ENCODE peak calls at places on chromosomes 3 and 15, in four cellular contexts. L, V, B and M are unnamed samples.

GRCh38 chr3:154954750-154955149 is 125.4 kb upstream of the MME start:
- DNase-seq in B (no peak), V (peak), L (peak), M (no peak)

GRCh38 chr3:105364113-105364512 is 2.6 kb upstream of the ALCAM start:
- DNase-seq in V (no peak), B (no peak), L (no peak), M (no peak)

GRCh38 chr3:123595396-123595795 is 10.5 kb upstream of the HACD2 start:
- DNase-seq in L (no peak), V (no peak), B (no peak), M (no peak)

GRCh38 chr15:71526061-71526460 is 284.3 kb upstream of the NR2E3 start:
- DNase-seq in L (no peak), B (no peak), V (no peak), M (no peak)

GRCh38 chr3:58013099-58013498 is 4.9 kb downstream of the FLNB start:
- DNase-seq in V (no peak), B (no peak), L (no peak), M (no peak)

GRCh38 chr3:69370156-69370944 is 15.5 kb downstream of the FRMD4B start:
- DNase-seq in B (no peak), V (no peak), L (no peak), M (no peak)

GRCh38 chr3:196251918-196252317 is 35.6 kb downstream of the SLC51A start:
- DNase-seq in V (no peak), L (no peak), B (no peak), M (no peak)

GRCh38 chr3:13420817-13421755 is 964 bp upstream of the NUP210 start:
- DNase-seq in B (peak), V (peak), L (no peak), M (peak)

GRCh38 chr15:60585743-60586708 is 107.1 kb upstream of the ICE2 start:
- DNase-seq in V (peak), B (no peak), L (peak), M (no peak)

GRCh38 chr3:121735047-121735696 is 14.4 kb downstream of the GOLGB1 start:
- DNase-seq in L (no peak), B (no peak), V (no peak), M (peak)

GRCh38 chr3:39937315-39937714 is 127.9 kb downstream of the MYRIP start:
- DNase-seq in V (no peak), L (no peak), B (no peak), M (no peak)

GRCh38 chr15:70199601-70200000 is 101.9 kb upstream of the TLE3 start:
- DNase-seq in B (no peak), L (no peak), V (no peak), M (no peak)

GRCh38 chr3:48086736-48087470 is 70.7 kb upstream of the MAP4 start:
- DNase-seq in B (no peak), V (peak), L (no peak), M (no peak)

GRCh38 chr3:52406791-52407510 is 38.0 kb downstream of the SEMA3G start:
- DNase-seq in V (no peak), B (no peak), L (no peak), M (no peak)

GRCh38 chr3:87461443-87461842 is 185.1 kb upstream of the POU1F1 start:
- DNase-seq in L (no peak), V (no peak), B (no peak), M (no peak)

GRCh38 chr3:102142379-102143058 is 292.3 kb upstream of the ZPLD1 start:
- DNase-seq in L (no peak), V (no peak), B (no peak), M (no peak)

GRCh38 chr15:81784751-81785150 is 261.1 kb downstream of the MEX3B start:
- DNase-seq in B (peak), L (no peak), V (no peak), M (no peak)

GRCh38 chr3:196192036-196193001 is 18.9 kb downstream of the ZDHHC19 start:
- DNase-seq in L (no peak), V (peak), B (no peak), M (peak)

GRCh38 chr3:126419151-126419703 is 24.5 kb downstream of the CFAP100 start:
- DNase-seq in L (no peak), B (peak), V (no peak), M (no peak)

GRCh38 chr15:70589221-70589620 is 174.1 kb downstream of the UACA start:
- DNase-seq in V (no peak), B (no peak), L (no peak), M (no peak)

GRCh38 chr3:184354121-184354728 is 7.2 kb downstream of the CLCN2 start:
- DNase-seq in B (peak), V (peak), L (no peak), M (no peak)

GRCh38 chr3:162629372-162629771 is 1132.8 kb downstream of the OTOL1 start:
- DNase-seq in V (no peak), L (no peak), B (no peak), M (no peak)

GRCh38 chr3:61884794-61885193 is 323.4 kb downstream of the PTPRG start:
- DNase-seq in L (no peak), V (no peak), B (no peak), M (no peak)

GRCh38 chr15:99029358-99029871 is 21.8 kb upstream of the PGPEP1L start:
- DNase-seq in L (no peak), B (no peak), V (no peak), M (no peak)

GRCh38 chr3:52253314-52254260 is 8.0 kb downstream of the PPM1M start:
- DNase-seq in B (no peak), L (no peak), V (no peak), M (peak)

GRCh38 chr15:71471347-71471746 is 339.0 kb upstream of the NR2E3 start:
- DNase-seq in V (no peak), B (no peak), L (no peak), M (no peak)

GRCh38 chr3:45567730-45568172 is 26.8 kb upstream of the LIMD1 start:
- DNase-seq in L (no peak), B (no peak), V (no peak), M (peak)

GRCh38 chr3:147937341-147937740 is 528.2 kb downstream of the ZIC1 start:
- DNase-seq in L (no peak), B (no peak), V (no peak), M (no peak)

GRCh38 chr3:44913868-44914468 is 39.6 kb downstream of the TGM4 start:
- DNase-seq in B (peak), L (peak), V (peak), M (no peak)

GRCh38 chr3:20811631-20812030 is 625.6 kb upstream of the SGO1 start:
- DNase-seq in V (no peak), L (no peak), B (no peak), M (no peak)

GRCh38 chr15:68582236-68582635 is 3.4 kb downstream of the CORO2B start:
- DNase-seq in V (no peak), L (no peak), B (no peak), M (no peak)

GRCh38 chr15:29105151-29105785 is 164.4 kb downstream of the NSMCE3 start:
- DNase-seq in V (no peak), L (no peak), B (no peak), M (no peak)

DNA sequence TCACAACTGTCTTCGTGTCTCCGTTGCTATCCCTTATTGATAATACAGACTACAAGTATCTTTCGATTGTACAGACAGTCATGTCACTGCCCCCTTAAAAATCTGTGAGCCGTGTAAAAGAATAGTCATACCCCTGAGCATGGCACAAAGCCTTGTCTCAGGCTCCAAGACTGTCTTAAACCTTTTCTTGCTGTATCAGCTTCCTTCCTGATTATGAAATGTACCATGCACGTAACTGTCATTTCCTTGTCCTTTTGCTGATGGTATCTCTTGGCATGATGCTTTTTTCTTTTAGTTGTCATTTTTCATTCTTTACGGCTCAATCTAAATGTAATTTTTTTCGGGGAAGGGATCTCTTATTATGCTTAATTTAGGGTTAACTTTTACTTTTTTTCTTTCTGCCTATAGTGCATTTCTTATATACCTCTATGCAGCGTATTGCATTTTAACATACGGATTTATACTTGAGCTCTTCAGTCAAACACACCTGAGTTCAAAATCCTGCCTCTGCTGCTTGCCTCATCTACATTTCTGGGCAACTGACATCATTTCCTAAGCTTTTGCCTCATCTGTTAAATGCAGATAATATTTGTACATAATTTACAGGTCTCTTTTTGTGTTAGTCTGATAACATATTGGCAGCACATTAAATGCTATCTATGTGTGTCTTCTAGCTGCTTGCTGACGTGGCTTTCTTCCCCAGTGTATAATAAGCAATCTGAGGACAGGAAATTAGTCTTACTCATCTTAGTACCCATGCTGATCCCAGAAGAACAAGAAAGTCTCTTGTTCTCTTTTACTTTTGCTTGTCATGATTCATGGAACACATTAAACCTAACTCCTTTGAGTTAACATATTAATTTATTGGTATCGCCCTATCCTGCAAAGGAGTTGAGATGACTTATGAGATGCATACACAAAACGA is 57.3 kb downstream of the ROBO2 start:
- DNase-seq in V (peak), B (no peak), L (no peak), M (no peak)
- TF ChIP-seq EGR1 in V (no peak), B (no peak), L (no peak), M (no peak)

DNA sequence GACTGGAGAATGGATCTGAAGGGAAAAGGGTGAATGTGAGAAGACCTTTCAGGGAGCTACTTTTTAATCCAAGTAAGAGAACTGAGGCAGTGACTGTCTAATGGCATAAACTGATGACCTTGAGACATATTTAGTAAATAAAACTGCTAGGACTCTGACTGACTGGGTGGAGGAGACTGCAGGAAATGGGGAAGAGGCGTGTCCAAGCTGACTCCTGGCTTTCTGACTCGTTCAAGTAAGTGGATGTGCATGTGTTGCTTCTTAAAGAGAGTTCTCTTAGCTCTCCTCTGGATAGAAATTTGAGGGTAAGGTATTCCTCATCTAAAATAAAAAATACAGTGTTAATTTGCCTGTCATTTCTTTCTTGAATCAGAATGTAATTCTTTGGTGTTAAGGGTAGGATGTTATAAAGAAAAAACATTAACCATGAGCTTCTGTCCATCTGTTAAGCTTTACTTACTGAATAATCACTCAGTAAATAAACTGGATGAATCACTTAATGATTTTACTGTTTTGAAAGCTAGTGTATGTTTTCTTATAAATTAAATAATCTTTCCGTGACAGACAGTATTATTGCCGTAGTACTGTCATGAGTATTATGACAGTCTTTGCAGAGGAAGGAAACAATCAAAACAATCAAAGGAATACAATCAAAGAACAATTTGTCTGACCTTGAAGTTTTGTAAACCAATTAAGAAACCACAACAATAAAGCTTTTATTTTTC is 58.4 kb upstream of the CFAP20DC start:
- DNase-seq in L (no peak), B (no peak), V (no peak), M (no peak)
- TF ChIP-seq SP1 in L (no peak), B (no peak), V (no peak), M (no peak)

DNA sequence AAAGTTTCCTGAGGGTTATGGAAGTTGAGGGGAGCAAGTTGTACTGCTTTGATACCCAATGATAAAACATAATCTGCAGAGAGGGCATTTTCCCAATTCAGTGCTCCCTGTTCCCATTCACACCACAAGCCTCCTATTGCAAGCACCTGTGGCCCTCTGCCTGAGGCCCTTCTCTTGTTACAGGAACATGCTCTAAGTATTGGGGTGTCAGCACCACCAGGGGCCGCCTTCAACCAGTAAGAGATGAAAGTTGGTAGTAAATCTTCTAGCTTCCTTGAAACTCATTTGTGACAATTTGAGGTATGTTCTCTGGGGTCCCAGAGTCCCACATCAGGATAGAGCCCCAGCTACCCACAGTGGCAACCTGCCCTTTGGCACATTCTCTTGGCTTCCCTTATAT is 265.4 kb upstream of the ARHGEF26 start:
- DNase-seq in L (no peak), B (peak), V (peak), M (no peak)
- TF ChIP-seq EGR1 in L (no peak), B (no peak), V (no peak), M (no peak)

DNA sequence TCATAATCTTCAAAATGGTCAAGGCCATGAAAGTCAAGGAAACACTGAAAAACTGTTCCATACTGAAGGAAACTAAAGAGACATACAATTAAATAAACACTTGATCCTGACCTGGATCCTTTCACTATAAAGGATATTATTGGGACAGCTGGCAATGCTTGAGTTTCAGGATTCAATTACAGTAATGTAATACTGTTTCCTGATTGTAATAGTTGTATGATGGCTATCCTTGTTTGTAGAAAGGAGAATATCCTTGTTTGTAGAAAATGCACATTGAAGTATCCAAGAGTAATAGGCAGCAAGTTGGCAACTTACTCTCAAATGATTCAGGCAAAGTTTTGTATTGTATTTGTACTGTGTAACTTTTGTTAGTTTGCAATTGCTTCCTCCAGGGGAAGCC is 4.6 kb downstream of the CIDEC start:
- DNase-seq in V (no peak), B (no peak), L (no peak), M (no peak)
- TF ChIP-seq SP1 in V (no peak), B (no peak), L (no peak), M (no peak)